ENCODE peak calls at places on chromosomes 13 and 19, in seven cellular contexts. S, L, O, E, G, Y and M are unnamed samples.

GRCh38 chr13:58933475-58933874 is 1230.3 kb downstream of the DIAPH3 start:
- DNase-seq in E (no peak), S (no peak), G (no peak), L (no peak), Y (no peak), O (no peak), M (peak; percentile 8)

GRCh38 chr13:52449323-52450011 is 967 bp downstream of the VPS36 start:
- DNase-seq in O (no peak), S (no peak), E (no peak), G (peak; percentile 16), Y (peak; percentile 19), L (no peak), M (peak; percentile 4)

GRCh38 chr19:49119411-49120324 is at the start of gene PPFIA3:
- DNase-seq in E (peak; percentile 68), O (peak; percentile 69), S (peak; percentile 54), Y (peak; percentile 80), G (peak; percentile 79), L (no peak), M (peak; percentile 57)

GRCh38 chr13:68056816-68057710 is 826.9 kb upstream of the PCDH9 start:
- DNase-seq in L (no peak), Y (peak; percentile 77), E (no peak), S (peak; percentile 1), G (peak; percentile 22), O (no peak), M (peak; percentile 42)

GRCh38 chr13:48585456-48585840 is 52.6 kb upstream of the RCBTB2 start:
- DNase-seq in O (no peak), S (no peak), L (no peak), E (peak; percentile 43), Y (no peak), G (peak; percentile 85), M (no peak)

GRCh38 chr19:389935-390289 is 19.0 kb downstream of the C2CD4C start:
- DNase-seq in O (no peak), G (no peak), Y (no peak), E (no peak), L (no peak), S (no peak), M (no peak)

GRCh38 chr19:4504297-4504701 is 14.0 kb downstream of the PLIN4 start:
- DNase-seq in Y (no peak), E (no peak), L (no peak), O (no peak), S (no peak), G (no peak), M (no peak)

GRCh38 chr19:35027009-35027408 is 3.3 kb upstream of the SCN1B start:
- DNase-seq in L (no peak), E (no peak), O (no peak), S (no peak), Y (no peak), G (no peak), M (no peak)

GRCh38 chr13:72424059-72424458 is 303.4 kb downstream of the MZT1 start:
- DNase-seq in Y (no peak), S (no peak), L (no peak), G (no peak), O (no peak), E (no peak), M (peak; percentile 8)

GRCh38 chr13:30774214-30774730 is 38.9 kb downstream of the ALOX5AP start:
- DNase-seq in S (no peak), O (no peak), Y (no peak), L (no peak), E (no peak), G (no peak), M (no peak)

GRCh38 chr13:99178636-99179035 is 22.0 kb upstream of the UBAC2 start:
- DNase-seq in S (no peak), Y (peak; percentile 18), O (no peak), L (no peak), E (no peak), G (peak; percentile 60), M (no peak)

GRCh38 chr13:90622547-90622946 is 724.9 kb upstream of the MIR17HG start:
- DNase-seq in S (no peak), Y (no peak), G (no peak), E (no peak), L (no peak), O (no peak), M (no peak)

GRCh38 chr13:26785845-26786630 is 25.5 kb upstream of the GPR12 start:
- DNase-seq in G (peak; percentile 83), O (peak; percentile 80), Y (no peak), L (no peak), S (no peak), E (no peak), M (peak; percentile 78)

GRCh38 chr13:79647518-79647917 is 166.6 kb downstream of the NDFIP2 start:
- DNase-seq in Y (no peak), O (no peak), L (no peak), E (no peak), G (no peak), S (no peak), M (no peak)

GRCh38 chr19:45920458-45920857 is 5.9 kb upstream of the NANOS2 start:
- DNase-seq in Y (no peak), E (no peak), G (no peak), L (no peak), S (no peak), O (no peak), M (no peak)

GRCh38 chr19:50059045-50059444 is 33.2 kb downstream of the ZNF473 start:
- DNase-seq in E (no peak), Y (no peak), L (no peak), O (no peak), G (no peak), S (no peak), M (no peak)

GRCh38 chr19:2492870-2493269 is 16.9 kb downstream of the GADD45B start:
- DNase-seq in E (no peak), G (no peak), O (no peak), L (no peak), S (no peak), Y (no peak), M (no peak)
- H2BK120ac ChIP-seq in E (peak overlapping the region; percentile 24), G (peak overlapping the region; percentile 26), O (no peak overlapping the region), L (no peak overlapping the region), S (peak overlapping the region; percentile 57), Y (no peak overlapping the region), M (no peak overlapping the region)

GRCh38 chr19:7855426-7856276 is 18.5 kb downstream of the PRR36 start:
- DNase-seq in L (no peak), O (no peak), E (no peak), S (no peak), Y (no peak), G (no peak), M (no peak)
- H2BK120ac ChIP-seq in L (no peak overlapping the region), O (no peak overlapping the region), E (no peak overlapping the region), S (no peak overlapping the region), Y (no peak overlapping the region), G (no peak overlapping the region), M (no peak overlapping the region)

GRCh38 chr13:60369242-60369641 is 27.8 kb upstream of the TDRD3 start:
- DNase-seq in S (peak; percentile 2), Y (peak; percentile 9), L (no peak), E (no peak), O (no peak), G (peak; percentile 29), M (no peak)
- H2BK120ac ChIP-seq in S (no peak overlapping the region), Y (no peak overlapping the region), L (no peak overlapping the region), E (no peak overlapping the region), O (no peak overlapping the region), G (no peak overlapping the region), M (no peak overlapping the region)

GRCh38 chr19:1580382-1580781 is 12.3 kb upstream of the MEX3D start:
- DNase-seq in G (no peak), S (no peak), E (no peak), L (no peak), O (no peak), Y (no peak), M (no peak)

GRCh38 chr19:1577929-1578618 is 9.9 kb upstream of the MEX3D start:
- DNase-seq in G (no peak), Y (no peak), O (no peak), S (no peak), L (no peak), E (no peak), M (no peak)

GRCh38 chr19:1582201-1582600 is 10.5 kb downstream of the MBD3 start:
- DNase-seq in L (no peak), E (no peak), S (no peak), O (no peak), Y (no peak), G (peak; percentile 97), M (no peak)

GRCh38 chr19:1579222-1579621 is 11.1 kb upstream of the MEX3D start:
- DNase-seq in E (no peak), L (no peak), Y (no peak), O (no peak), G (no peak), S (no peak), M (no peak)

GRCh38 chr19:1580957-1581356 is 11.7 kb downstream of the MBD3 start:
- DNase-seq in S (no peak), L (no peak), G (no peak), Y (no peak), E (no peak), O (no peak), M (no peak)
- H2BK120ac ChIP-seq in S (no peak overlapping the region), L (no peak overlapping the region), G (no peak overlapping the region), Y (no peak overlapping the region), E (peak overlapping the region; percentile 81), O (no peak overlapping the region), M (no peak overlapping the region)